ENCODE peak calls at places on chromosomes 2 and 18, in four cellular contexts. Y, D, B and C are unnamed samples.

GRCh38 chr2:235612551-235612950 is 118.7 kb downstream of the AGAP1 start:
- DNase-seq in Y (no peak), D (no peak), B (no peak), C (no peak)

GRCh38 chr2:225566798-225567197 is 167.3 kb downstream of the NYAP2 start:
- DNase-seq in Y (no peak), D (peak), B (no peak), C (no peak)

GRCh38 chr2:173090291-173090877 is 14.7 kb downstream of the MAP3K20 start:
- DNase-seq in Y (peak), D (no peak), B (peak), C (no peak)

GRCh38 chr2:196324212-196324611 is 152.8 kb upstream of the STK17B start:
- DNase-seq in Y (no peak), D (no peak), B (no peak), C (no peak)

GRCh38 chr2:16650287-16651249 is 15.1 kb downstream of the CYRIA start:
- DNase-seq in Y (no peak), D (no peak), B (no peak), C (no peak)

GRCh38 chr18:35862115-35862640 is 110.3 kb upstream of the RMP24 start:
- DNase-seq in Y (no peak), D (no peak), B (no peak), C (no peak)

GRCh38 chr2:100262555-100263320 is 59.6 kb downstream of the LONRF2 start:
- DNase-seq in Y (peak), D (peak), B (peak), C (peak)

GRCh38 chr2:86079981-86080911 is 25.4 kb downstream of the POLR1A start:
- DNase-seq in Y (peak), D (peak), B (peak), C (peak)

GRCh38 chr2:15715596-15715995 is 123.9 kb downstream of the DDX1 start:
- DNase-seq in Y (no peak), D (no peak), B (no peak), C (no peak)

GRCh38 chr2:20381457-20381856 is 30.8 kb upstream of the PUM2 start:
- DNase-seq in Y (peak), D (peak), B (no peak), C (peak)

GRCh38 chr18:68797901-68798300 is at the start of gene CCDC102B:
- DNase-seq in Y (no peak), D (peak), B (no peak), C (no peak)

GRCh38 chr2:40546792-40547191 is 94.9 kb upstream of the SLC8A1 start:
- DNase-seq in Y (no peak), D (no peak), B (no peak), C (no peak)

GRCh38 chr2:175373001-175373727 is 191.7 kb upstream of the ATP5MC3 start:
- DNase-seq in Y (no peak), D (peak), B (no peak), C (peak)

GRCh38 chr2:128236491-128237035 is 82.1 kb downstream of the HS6ST1 start:
- DNase-seq in Y (no peak), D (peak), B (no peak), C (peak)

GRCh38 chr2:161068670-161069069 is 91.6 kb upstream of the TANK start:
- DNase-seq in Y (no peak), D (no peak), B (no peak), C (no peak)

GRCh38 chr2:68667371-68667770 is 24.0 kb downstream of the PROKR1 start:
- DNase-seq in Y (no peak), D (no peak), B (no peak), C (no peak)

GRCh38 chr2:207624170-207625013 is 802 bp downstream of the METTL21A start:
- DNase-seq in Y (peak), D (peak), B (peak), C (peak)

GRCh38 chr2:28164280-28164801 is 228.3 kb upstream of the FOSL2 start:
- DNase-seq in Y (no peak), D (no peak), B (peak), C (peak)

GRCh38 chr2:28451793-28452533 is 43.9 kb upstream of the PLB1 start:
- DNase-seq in Y (no peak), D (no peak), B (no peak), C (no peak)

GRCh38 chr18:4267641-4268040 is 187.5 kb downstream of the DLGAP1 start:
- DNase-seq in Y (no peak), D (no peak), B (no peak), C (no peak)

GRCh38 chr2:120551540-120551939 is 184.1 kb upstream of the GLI2 start:
- DNase-seq in Y (no peak), D (no peak), B (no peak), C (no peak)

GRCh38 chr18:57352761-57353136 is 392 bp downstream of the ST8SIA3 start:
- DNase-seq in Y (peak), D (no peak), B (no peak), C (no peak)

GRCh38 chr18:58784601-58785137 is 80.0 kb upstream of the ZNF532 start:
- DNase-seq in Y (peak), D (peak), B (no peak), C (no peak)

GRCh38 chr2:176125215-176126054 is 2.9 kb downstream of the HOXD9 start:
- DNase-seq in Y (no peak), D (no peak), B (no peak), C (no peak)

GRCh38 chr2:10481666-10482157 is 33.6 kb upstream of the ODC1 start:
- DNase-seq in Y (no peak), D (no peak), B (no peak), C (no peak)

DNA sequence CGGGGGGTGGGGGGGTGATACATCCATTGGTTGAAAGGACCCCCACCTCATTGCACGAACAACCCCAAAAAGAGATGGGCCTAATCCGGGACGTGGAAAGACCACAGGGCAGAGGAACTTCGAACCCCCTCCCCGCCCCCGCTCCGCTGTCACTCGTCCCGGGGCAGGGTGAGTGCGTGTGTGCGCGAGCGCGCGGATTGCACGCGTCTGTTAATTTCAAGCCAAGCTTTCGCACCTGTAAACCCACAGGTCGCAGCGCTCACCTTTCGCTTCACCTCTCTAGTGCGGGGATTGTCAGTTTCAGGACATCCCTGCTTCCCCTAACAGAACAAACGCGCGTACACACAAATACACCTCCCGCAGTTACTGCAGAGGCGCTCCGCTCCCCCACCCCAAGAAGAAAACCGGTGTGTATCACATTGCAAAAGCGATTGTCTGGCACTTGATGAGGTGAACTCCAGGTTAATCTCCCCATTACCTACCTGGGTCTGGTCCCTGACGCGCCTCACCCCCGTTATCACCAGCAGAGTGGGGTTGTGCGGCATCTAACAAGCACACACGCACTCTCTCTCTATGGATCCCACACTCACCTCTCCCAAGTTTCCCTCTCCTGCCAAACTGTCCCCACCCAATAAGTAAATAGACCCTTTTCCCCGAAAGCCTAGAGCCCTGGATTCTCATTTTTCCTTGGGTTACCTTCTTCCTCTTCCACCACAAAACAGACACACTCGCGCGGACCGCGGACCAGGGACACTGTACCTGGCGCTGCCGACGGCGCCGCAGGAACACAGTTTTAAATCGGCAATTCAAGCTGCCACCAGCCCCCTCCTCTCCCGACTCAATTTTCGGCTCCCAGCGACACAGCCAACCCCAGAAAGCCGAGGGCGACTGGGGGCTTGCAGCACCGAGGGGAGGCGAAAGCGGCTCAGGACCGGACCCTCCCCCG is 1.0 kb downstream of the CYP26B1 start:
- DNase-seq in Y (peak), D (no peak), B (peak), C (no peak)
- H3K4me3 ChIP-seq in Y (peak), D (no peak), B (peak), C (no peak)

DNA sequence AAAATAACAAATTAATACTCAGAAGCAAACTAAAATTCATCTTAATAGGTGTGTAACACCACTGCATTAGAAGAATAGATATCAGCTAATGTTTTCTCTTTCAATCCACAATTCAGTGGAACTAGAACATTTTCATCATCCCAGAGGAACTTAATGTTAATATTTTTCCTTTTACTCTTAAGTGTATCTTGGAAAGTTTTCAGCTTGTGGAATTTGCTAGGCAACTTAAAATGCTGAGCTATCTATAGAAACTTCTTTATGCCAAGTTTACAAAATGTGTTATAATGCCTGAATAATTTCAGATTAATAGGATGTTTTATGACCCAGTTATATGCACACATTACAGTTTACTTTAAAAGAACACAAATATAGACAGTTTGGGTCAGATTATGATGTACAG is 86.6 kb upstream of the FAM237A start:
- DNase-seq in Y (no peak), D (no peak), B (no peak), C (no peak)
- H3K4me3 ChIP-seq in Y (no peak), D (no peak), B (no peak), C (no peak)

GRCh38 chr2:220300806-220301205 is 673.4 kb downstream of the SLC4A3 start:
- DNase-seq in Y (no peak), D (no peak), B (no peak), C (no peak)

GRCh38 chr2:220296174-220296573 is 668.7 kb downstream of the SLC4A3 start:
- DNase-seq in Y (peak), D (no peak), B (no peak), C (no peak)

GRCh38 chr2:220302756-220303155 is 675.3 kb downstream of the SLC4A3 start:
- DNase-seq in Y (no peak), D (no peak), B (no peak), C (no peak)

GRCh38 chr2:220293966-220294365 is 666.5 kb downstream of the SLC4A3 start:
- DNase-seq in Y (no peak), D (peak), B (no peak), C (no peak)

GRCh38 chr2:220297093-220297492 is 669.7 kb downstream of the SLC4A3 start:
- DNase-seq in Y (no peak), D (no peak), B (no peak), C (no peak)
- H3K4me3 ChIP-seq in Y (no peak), D (no peak), B (no peak), C (no peak)

GRCh38 chr18:25348361-25349130 is 3.4 kb downstream of the ZNF521 start:
- DNase-seq in Y (no peak), D (no peak), B (no peak), C (no peak)

GRCh38 chr18:25341861-25342260 is 10.1 kb downstream of the ZNF521 start:
- DNase-seq in Y (no peak), D (no peak), B (no peak), C (no peak)

GRCh38 chr18:25349926-25350560 is 1.9 kb downstream of the ZNF521 start:
- DNase-seq in Y (peak), D (no peak), B (peak), C (peak)

GRCh38 chr18:25349131-25349925 is 2.6 kb downstream of the ZNF521 start:
- DNase-seq in Y (peak), D (no peak), B (peak), C (peak)

DNA sequence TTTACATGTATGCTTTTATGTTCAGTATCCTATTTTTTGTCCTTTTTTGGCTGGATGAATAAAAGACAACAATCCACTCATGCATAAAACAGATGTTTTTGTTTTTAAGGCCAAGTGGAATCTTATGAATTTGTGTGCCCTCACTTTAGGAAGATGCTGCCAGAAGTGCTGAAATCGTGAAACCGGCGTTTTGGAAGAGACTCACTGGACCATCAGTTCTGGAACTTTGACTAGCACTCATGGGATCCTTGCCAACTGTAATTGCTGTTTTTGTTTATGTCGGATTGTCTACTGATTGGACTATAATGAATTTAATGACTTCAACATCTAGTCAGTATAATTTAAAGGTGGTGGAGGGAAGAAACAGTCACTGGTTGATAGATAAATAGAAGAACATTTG is 6.5 kb downstream of the ZNF521 start:
- DNase-seq in Y (no peak), D (no peak), B (no peak), C (no peak)
- H3K4me3 ChIP-seq in Y (no peak), D (no peak), B (peak), C (no peak)

DNA sequence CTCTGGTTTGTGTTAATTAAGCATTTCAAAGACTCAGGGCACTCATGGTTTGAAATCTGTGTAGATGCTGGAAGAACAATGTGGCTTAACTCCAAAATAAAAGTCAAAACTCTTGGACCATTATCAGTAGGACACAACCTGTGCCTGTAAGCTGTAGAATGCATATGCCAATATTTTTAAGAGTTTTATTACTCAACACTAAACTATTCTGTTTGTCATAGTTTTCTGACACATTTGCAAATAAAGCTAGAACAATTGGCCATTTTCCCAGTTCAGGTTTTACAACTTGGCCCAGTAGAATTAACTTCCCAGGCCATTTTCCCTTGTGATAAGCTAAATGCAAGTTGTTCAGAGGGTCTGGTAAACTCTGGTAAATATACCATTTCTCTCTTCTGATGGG is 713.1 kb downstream of the CBLN2 start:
- DNase-seq in Y (no peak), D (peak), B (no peak), C (no peak)
- H3K4me3 ChIP-seq in Y (no peak), D (no peak), B (no peak), C (no peak)

GRCh38 chr2:218659988-218660358 is 490 bp downstream of the BCS1L start:
- DNase-seq in Y (no peak), D (no peak), B (no peak), C (no peak)
- H3K4me3 ChIP-seq in Y (peak), D (peak), B (peak), C (peak)